ENCODE peak calls at places on chromosome 18, in nine cellular contexts. U is endothelial cell; H is activated T-cell treated with anti-CD3 and anti-CD28 coated beads for 1 hour; G is NCI-H2171; V is central memory CD4-positive, alpha-beta T cell; Q is AG08395; N is GM04504; O is fibroblast of lung; Z is adrenal gland. L is an unnamed sample.

GRCh38 chr18:2959341-2959740 is 53.6 kb downstream of the LPIN2 start:
- DNase-seq in O (no peak), Q (no peak), N (no peak), G (no peak), U (no peak), Z (no peak), H (no peak), V (no peak), L (no peak)

GRCh38 chr18:74982946-74983635 is 225.8 kb downstream of the PTGR3 start:
- DNase-seq in U (no peak), H (no peak), G (no peak), N (no peak), Z (no peak), O (no peak), Q (no peak), V (no peak), L (no peak)

GRCh38 chr18:50429207-50429948 is 54.5 kb downstream of the SKA1 start:
- DNase-seq in V (no peak), Q (peak; percentile 29), U (peak; percentile 26), G (peak; percentile 49), O (peak; percentile 45), H (no peak), N (peak; percentile 7), Z (no peak), L (no peak)

GRCh38 chr18:3540805-3541548 is 91.0 kb downstream of the TGIF1 start:
- DNase-seq in G (no peak), U (no peak), Z (no peak), V (no peak), H (no peak), O (no peak), N (no peak), Q (no peak), L (no peak)

GRCh38 chr18:26943906-26944305 is 78.4 kb upstream of the AQP4 start:
- DNase-seq in O (no peak), G (no peak), Q (no peak), Z (no peak), H (no peak), N (no peak), U (no peak), V (no peak), L (no peak)

GRCh38 chr18:74524097-74524496 is 10.2 kb upstream of the CNDP1 start:
- DNase-seq in O (peak; percentile 54), Z (no peak), U (no peak), V (no peak), H (no peak), G (no peak), N (no peak), Q (no peak), L (no peak)

GRCh38 chr18:61502472-61502871 is 169.2 kb downstream of the CDH20 start:
- DNase-seq in H (no peak), U (peak; percentile 68), Z (peak; percentile 61), O (peak; percentile 74), V (no peak), Q (peak; percentile 78), G (peak; percentile 13), N (peak; percentile 20), L (no peak)

GRCh38 chr18:65235966-65236634 is 514.7 kb upstream of the CDH7 start:
- DNase-seq in U (peak; percentile 8), O (no peak), N (no peak), Z (peak; percentile 53), H (no peak), G (peak; percentile 84), V (no peak), Q (no peak), L (no peak)

GRCh38 chr18:61362511-61362910 is 29.3 kb downstream of the CDH20 start:
- DNase-seq in N (no peak), O (no peak), H (no peak), V (no peak), G (no peak), U (no peak), Q (no peak), Z (no peak), L (no peak)

GRCh38 chr18:74273394-74273793 is 18.4 kb downstream of the CYB5A start:
- DNase-seq in Z (no peak), H (no peak), U (no peak), Q (no peak), V (no peak), N (no peak), O (no peak), G (no peak), L (no peak)

GRCh38 chr18:12608292-12608691 is 49.6 kb downstream of the SPIRE1 start:
- DNase-seq in Z (no peak), Q (no peak), U (no peak), N (no peak), G (no peak), O (peak; percentile 76), V (no peak), H (no peak), L (no peak)

L was measured in left ventricle myocardium superior.